ENCODE peak calls at places on chromosome 1, in nine cellular contexts. X is stimulated activated CD4-positive, alpha-beta T cell treated with anti-CD3 and anti-CD28 coated beads, Interleukin-4, amount 100 ng/mL, for 4 hours; U is activated naive CD4-positive, alpha-beta T cell treated with anti-CD3 and anti-CD28 coated beads for 36 hours; F is thyroid gland; N is nucleus accumbens; S is amniotic stem cell; E is T-helper 17 cell; L is CD4-positive, alpha-beta T cell; Q is small intestine. K is an unnamed sample.

GRCh38 chr1:152034654-152035405 is 2.0 kb downstream of the S100A11 start:
- DNase-seq in X (peak), U (peak), F (peak), N (no peak), S (peak), E (no peak), L (peak), Q (peak), K (peak)

GRCh38 chr1:86062458-86062857 is 94.1 kb downstream of the COL24A1 start:
- DNase-seq in X (no peak), U (no peak), F (no peak), N (no peak), S (no peak), E (no peak), L (no peak), Q (no peak), K (no peak)

GRCh38 chr1:205237526-205238484 is 10.1 kb downstream of the TMCC2 start:
- DNase-seq in X (peak), U (peak), F (no peak), N (no peak), S (no peak), E (no peak), L (no peak), Q (no peak), K (no peak)

GRCh38 chr1:215106067-215106466 is 23.5 kb downstream of the KCNK2 start:
- DNase-seq in X (no peak), U (no peak), F (no peak), N (no peak), S (no peak), E (no peak), L (no peak), Q (no peak), K (no peak)

GRCh38 chr1:4969556-4970129 is 315.2 kb downstream of the AJAP1 start:
- DNase-seq in X (no peak), U (no peak), F (no peak), N (no peak), S (no peak), E (no peak), L (no peak), Q (no peak), K (no peak)

GRCh38 chr1:37472281-37472680 is 2.1 kb upstream of the ZC3H12A start:
- DNase-seq in X (no peak), U (no peak), F (no peak), N (no peak), S (no peak), E (no peak), L (no peak), Q (no peak), K (no peak)

GRCh38 chr1:75129660-75130311 is 4.4 kb upstream of the LHX8 start:
- DNase-seq in X (no peak), U (no peak), F (no peak), N (no peak), S (no peak), E (no peak), L (no peak), Q (no peak), K (no peak)

GRCh38 chr1:205133287-205133686 is 11.5 kb upstream of the RBBP5 start:
- DNase-seq in X (no peak), U (no peak), F (no peak), N (no peak), S (no peak), E (no peak), L (no peak), Q (no peak), K (no peak)

K was measured in memory B cell.